ENCODE peak calls at places on chromosome 2, in four cellular contexts. R is WTC11, X is K562, B is HepG2. Z is an unnamed sample.

GRCh38 chr2:235492850-235493344 is 946 bp upstream of the AGAP1 start:
- DNase-seq in R (peak; percentile 59), X (no peak), B (no peak), Z (no peak)

GRCh38 chr2:128374711-128375413 is 56.2 kb upstream of the HS6ST1 start:
- DNase-seq in R (peak; percentile 3), X (no peak), B (no peak), Z (no peak)

GRCh38 chr2:95058466-95058988 is 33.0 kb downstream of the MAL start:
- DNase-seq in R (no peak), X (no peak), B (no peak), Z (no peak)

GRCh38 chr2:58812766-58813344 is 571.7 kb upstream of the FANCL start:
- DNase-seq in R (no peak), X (peak; percentile 6), B (no peak), Z (no peak)

GRCh38 chr2:241386519-241386918 is 30.4 kb downstream of the FARP2 start:
- DNase-seq in R (no peak), X (peak; percentile 37), B (no peak), Z (no peak)

GRCh38 chr2:97907667-97908066 is 88.1 kb downstream of the TMEM131 start:
- DNase-seq in R (no peak), X (no peak), B (no peak), Z (no peak)

GRCh38 chr2:31054383-31054782 is 83.9 kb downstream of the GALNT14 start:
- DNase-seq in R (no peak), X (no peak), B (no peak), Z (no peak)

GRCh38 chr2:132443106-132443505 is 26.5 kb downstream of the GPR39 start:
- DNase-seq in R (no peak), X (no peak), B (no peak), Z (no peak)

GRCh38 chr2:54471221-54471711 is 15.1 kb downstream of the SPTBN1 start:
- DNase-seq in R (no peak), X (no peak), B (peak; percentile 90), Z (peak; percentile 55)

GRCh38 chr2:163737169-163737439 is 1.3 kb upstream of the FIGN start:
- DNase-seq in R (no peak), X (no peak), B (no peak), Z (no peak)

GRCh38 chr2:27375513-27376099 is 4.9 kb downstream of the ZNF513 start:
- DNase-seq in R (no peak), X (no peak), B (no peak), Z (no peak)

GRCh38 chr2:167732251-167732788 is 515.1 kb downstream of the STK39 start:
- DNase-seq in R (no peak), X (no peak), B (no peak), Z (no peak)

GRCh38 chr2:213723051-213723560 is 438.8 kb downstream of the SPAG16 start:
- DNase-seq in R (no peak), X (no peak), B (no peak), Z (no peak)

GRCh38 chr2:149489452-149489851 is 98.1 kb downstream of the MMADHC start:
- DNase-seq in R (peak; percentile 34), X (no peak), B (no peak), Z (no peak)

GRCh38 chr2:70904371-70905216 is 31.1 kb upstream of the ATP6V1B1 start:
- DNase-seq in R (peak; percentile 62), X (no peak), B (no peak), Z (no peak)

GRCh38 chr2:147433822-147434221 is 411.0 kb upstream of the ACVR2A start:
- DNase-seq in R (no peak), X (no peak), B (no peak), Z (no peak)

GRCh38 chr2:100875516-100876230 is 55.7 kb downstream of the NPAS2 start:
- DNase-seq in R (no peak), X (no peak), B (peak; percentile 92), Z (no peak)

GRCh38 chr2:113053666-113054435 is 1.2 kb upstream of the IL36B start:
- DNase-seq in R (no peak), X (no peak), B (no peak), Z (no peak)

GRCh38 chr2:226581004-226581403 is 218.6 kb downstream of the IRS1 start:
- DNase-seq in R (no peak), X (no peak), B (peak; percentile 81), Z (no peak)

GRCh38 chr2:3322311-3322970 is 55.2 kb downstream of the EIPR1 start:
- DNase-seq in R (no peak), X (no peak), B (no peak), Z (no peak)

GRCh38 chr2:218927411-218927810 is 32.1 kb upstream of the CDK5R2 start:
- DNase-seq in R (no peak), X (no peak), B (no peak), Z (no peak)

GRCh38 chr2:26846334-26846863 is 1.5 kb upstream of the DPYSL5 start:
- DNase-seq in R (peak; percentile 76), X (peak; percentile 71), B (peak; percentile 61), Z (no peak)

GRCh38 chr2:129732630-129733026 is 246.8 kb upstream of the RAB6C start:
- DNase-seq in R (no peak), X (no peak), B (no peak), Z (no peak)

GRCh38 chr2:129731925-129732629 is 247.4 kb upstream of the RAB6C start:
- DNase-seq in R (no peak), X (no peak), B (no peak), Z (no peak)

GRCh38 chr2:129734343-129735034 is 245.0 kb upstream of the RAB6C start:
- DNase-seq in R (no peak), X (no peak), B (no peak), Z (no peak)

GRCh38 chr2:129733041-129733440 is 246.4 kb upstream of the RAB6C start:
- DNase-seq in R (no peak), X (no peak), B (no peak), Z (no peak)

DNA sequence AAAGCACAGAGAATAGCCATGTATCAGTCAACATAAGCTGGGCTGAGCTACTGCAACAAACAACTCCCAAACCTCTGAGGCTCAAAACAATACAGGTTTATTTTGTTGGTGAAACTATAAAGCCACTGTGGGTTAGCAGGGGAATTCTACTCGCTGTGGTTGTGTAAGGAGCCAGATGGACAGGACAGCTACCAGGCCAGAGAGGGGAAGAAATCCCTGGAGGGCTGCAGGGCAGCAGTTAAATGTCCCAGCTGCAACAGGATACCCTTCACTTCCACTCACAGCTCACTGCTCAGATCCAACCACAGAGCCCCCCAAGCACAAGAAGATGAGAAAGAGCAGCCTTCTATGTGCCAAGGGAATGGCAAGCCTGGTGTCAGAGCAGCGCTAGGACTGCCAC is 245.9 kb upstream of the RAB6C start:
- DNase-seq in R (no peak), X (no peak), B (no peak), Z (no peak)
- TF ChIP-seq CBFB in R (no peak), X (no peak), B (no peak), Z (no peak)

GRCh38 chr2:73085691-73086090 is 14.2 kb upstream of the SFXN5 start:
- DNase-seq in R (peak; percentile 95), X (peak; percentile 82), B (peak; percentile 74), Z (no peak)
- TF ChIP-seq CBFB in R (no peak), X (no peak), B (no peak), Z (no peak)

GRCh38 chr2:138059967-138060635 is 95.8 kb downstream of the HNMT start:
- DNase-seq in R (no peak), X (peak; percentile 51), B (peak; percentile 46), Z (no peak)
- TF ChIP-seq CBFB in R (no peak), X (no peak), B (no peak), Z (no peak)

DNA sequence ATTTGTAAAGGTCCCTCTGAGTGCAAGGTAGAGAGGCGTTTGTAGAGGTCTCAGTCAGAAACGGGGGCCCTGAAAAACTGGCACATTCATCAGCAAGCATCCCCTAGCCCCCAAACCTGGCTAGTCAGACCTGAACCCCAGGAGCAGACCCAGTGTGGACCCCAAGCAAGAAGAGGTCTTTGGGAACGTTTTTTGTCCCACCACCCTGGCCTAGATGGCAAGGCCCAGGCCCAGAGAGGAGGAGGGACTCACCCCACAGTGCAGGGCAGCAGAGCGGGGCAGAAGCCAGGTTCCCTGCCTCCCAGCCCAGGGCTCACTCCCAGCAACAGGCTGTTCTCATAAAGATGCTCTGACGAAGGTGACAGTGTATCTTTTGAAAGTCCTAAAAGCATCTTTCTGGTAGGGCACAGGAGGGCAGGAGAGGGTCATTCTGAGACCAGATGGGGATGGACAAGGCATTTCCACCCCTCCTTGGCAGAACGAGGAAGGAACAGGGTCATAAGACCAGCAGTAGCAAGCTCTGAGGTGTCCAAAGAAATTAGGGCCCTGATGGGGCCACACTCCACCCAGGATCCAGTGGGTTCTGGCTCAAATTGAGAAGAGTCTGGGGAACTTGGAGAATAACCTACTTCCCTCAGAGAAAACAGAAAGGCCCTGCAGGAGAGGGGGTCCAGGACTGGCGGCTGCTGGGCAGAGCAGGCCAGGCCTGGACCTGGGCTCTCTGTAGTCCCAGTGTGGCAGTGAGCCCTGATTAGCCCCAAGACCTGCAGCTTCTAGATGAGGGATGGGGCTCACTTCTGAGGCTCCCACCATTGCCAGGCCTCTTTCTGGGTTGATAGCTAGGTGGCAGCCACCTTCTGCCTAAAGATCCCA is 18.2 kb downstream of the ADRA2B start:
- DNase-seq in R (peak; percentile 7), X (no peak), B (no peak), Z (no peak)
- TF ChIP-seq CBFB in R (no peak), X (no peak), B (no peak), Z (no peak)

DNA sequence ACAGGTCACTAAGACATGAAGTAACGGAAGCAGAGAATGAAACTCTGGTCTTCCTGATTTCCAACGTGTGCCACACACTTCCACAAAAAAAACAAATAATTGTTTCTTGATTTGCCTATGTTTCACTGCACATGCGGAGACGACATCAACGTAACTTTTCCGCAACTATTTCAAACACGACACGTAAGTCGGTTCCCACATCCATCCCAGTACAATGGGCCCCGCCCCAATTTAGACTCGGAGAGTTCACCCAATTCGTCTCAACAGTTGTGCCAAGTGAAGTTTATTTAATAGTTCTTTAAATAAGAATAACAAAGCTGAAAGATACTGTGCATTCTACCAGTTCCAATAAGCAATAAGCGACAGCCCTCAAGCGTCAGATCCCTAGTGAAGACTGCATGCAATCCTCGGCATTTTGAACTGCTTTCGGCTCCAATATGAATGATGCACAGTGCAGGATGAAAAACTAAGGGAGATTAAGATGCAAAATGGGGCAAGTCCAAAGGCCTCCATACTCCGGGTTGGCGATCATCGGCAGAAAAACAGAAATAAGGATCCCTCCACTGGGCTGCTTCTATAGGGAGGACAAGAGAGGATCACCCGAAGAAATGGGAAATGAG is 662 bp downstream of the CCT4 start:
- DNase-seq in R (no peak), X (peak; percentile 23), B (peak; percentile 41), Z (no peak)
- TF ChIP-seq CBFB in R (no peak), X (no peak), B (no peak), Z (no peak)

GRCh38 chr2:10028988-10029874 is 14.1 kb upstream of the KLF11 start:
- DNase-seq in R (peak; percentile 52), X (peak; percentile 94), B (no peak), Z (no peak)
- TF ChIP-seq CBFB in R (no peak), X (no peak), B (no peak), Z (no peak)